ENCODE peak calls at places on chromosomes 2 and 18, in six cellular contexts. I, L, U, S, F and H are unnamed samples.

GRCh38 chr18:56637897-56638231 is 528 bp downstream of the TXNL1 start:
- DNase-seq in I (no peak), L (no peak), U (no peak), S (no peak), F (peak; percentile 32), H (no peak)

GRCh38 chr2:59910176-59910575 is 643.3 kb downstream of the BCL11A start:
- DNase-seq in I (no peak), L (no peak), U (no peak), S (no peak), F (no peak), H (no peak)

GRCh38 chr18:50401334-50401733 is 26.5 kb downstream of the SKA1 start:
- DNase-seq in I (no peak), L (no peak), U (no peak), S (no peak), F (no peak), H (no peak)

GRCh38 chr2:222753251-222753824 is 81.9 kb downstream of the MOGAT1 start:
- DNase-seq in I (no peak), L (peak; percentile 48), U (no peak), S (no peak), F (peak; percentile 81), H (peak; percentile 85)

GRCh38 chr2:179751184-179751809 is 110.1 kb downstream of the ZNF385B start:
- DNase-seq in I (no peak), L (no peak), U (peak; percentile 23), S (no peak), F (peak; percentile 74), H (peak; percentile 38)

GRCh38 chr2:45729753-45730512 is 78.5 kb downstream of the PRKCE start:
- DNase-seq in I (no peak), L (no peak), U (peak; percentile 68), S (no peak), F (no peak), H (no peak)

GRCh38 chr2:56287974-56288373 is 104.2 kb downstream of the CCDC85A start:
- DNase-seq in I (no peak), L (peak; percentile 43), U (no peak), S (no peak), F (peak; percentile 28), H (no peak)

GRCh38 chr2:144234115-144234772 is 285.7 kb downstream of the ZEB2 start:
- DNase-seq in I (no peak), L (no peak), U (no peak), S (no peak), F (no peak), H (peak; percentile 8)

GRCh38 chr2:172270278-172271079 is 156.9 kb upstream of the ITGA6 start:
- DNase-seq in I (no peak), L (no peak), U (no peak), S (peak; percentile 23), F (no peak), H (no peak)

GRCh38 chr2:150487537-150488429 is at the start of gene RND3:
- DNase-seq in I (no peak), L (peak; percentile 96), U (no peak), S (no peak), F (peak; percentile 100), H (peak; percentile 99)

GRCh38 chr2:235043762-235044500 is 92.1 kb downstream of the SH3BP4 start:
- DNase-seq in I (no peak), L (no peak), U (no peak), S (no peak), F (no peak), H (no peak)

GRCh38 chr2:96823203-96823602 is 7.1 kb downstream of the CNNM3 start:
- DNase-seq in I (no peak), L (no peak), U (no peak), S (no peak), F (no peak), H (peak; percentile 26)

GRCh38 chr2:218325566-218326160 is 31.0 kb upstream of the CATIP start:
- DNase-seq in I (no peak), L (no peak), U (no peak), S (no peak), F (no peak), H (no peak)

GRCh38 chr2:74250189-74250631 is 51.8 kb downstream of the MTHFD2 start:
- DNase-seq in I (no peak), L (peak; percentile 35), U (peak; percentile 25), S (peak; percentile 65), F (peak; percentile 73), H (peak; percentile 20)

GRCh38 chr2:20649586-20650375 is 1.1 kb downstream of the HS1BP3 start:
- DNase-seq in I (no peak), L (no peak), U (no peak), S (no peak), F (no peak), H (peak; percentile 36)

GRCh38 chr2:96591054-96591453 is 47.1 kb downstream of the KANSL3 start:
- DNase-seq in I (no peak), L (no peak), U (no peak), S (no peak), F (no peak), H (no peak)

GRCh38 chr18:57846258-57846657 is 43.1 kb upstream of the ATP8B1 start:
- DNase-seq in I (no peak), L (peak; percentile 78), U (no peak), S (no peak), F (peak; percentile 71), H (no peak)

GRCh38 chr2:55885129-55885943 is 38.2 kb downstream of the EFEMP1 start:
- DNase-seq in I (no peak), L (peak; percentile 90), U (no peak), S (no peak), F (peak; percentile 92), H (peak; percentile 85)

GRCh38 chr2:145835665-145836064 is 1315.7 kb upstream of the ZEB2 start:
- DNase-seq in I (no peak), L (no peak), U (no peak), S (no peak), F (no peak), H (no peak)

GRCh38 chr2:50401772-50402653 is 629.9 kb downstream of the NRXN1 start:
- DNase-seq in I (no peak), L (no peak), U (peak; percentile 42), S (no peak), F (peak; percentile 62), H (no peak)

GRCh38 chr2:151297882-151298281 is 8.4 kb upstream of the NMI start:
- DNase-seq in I (no peak), L (no peak), U (peak; percentile 75), S (no peak), F (no peak), H (no peak)

GRCh38 chr18:36075862-36076587 is 8.7 kb upstream of the RPRD1A start:
- DNase-seq in I (no peak), L (no peak), U (peak; percentile 5), S (no peak), F (peak; percentile 87), H (peak; percentile 88)

GRCh38 chr2:170265321-170265720 is 87.4 kb downstream of the MYO3B start:
- DNase-seq in I (no peak), L (no peak), U (no peak), S (no peak), F (no peak), H (no peak)

GRCh38 chr18:77650799-77651385 is 401.2 kb downstream of the GALR1 start:
- DNase-seq in I (peak; percentile 28), L (peak; percentile 75), U (peak; percentile 22), S (peak; percentile 56), F (no peak), H (no peak)

GRCh38 chr18:33577688-33578370 is at the start of gene ASXL3:
- DNase-seq in I (no peak), L (peak; percentile 34), U (no peak), S (no peak), F (peak; percentile 62), H (peak; percentile 1)

GRCh38 chr2:205865794-205866490 is 183.6 kb downstream of the NRP2 start:
- DNase-seq in I (no peak), L (peak; percentile 53), U (no peak), S (no peak), F (peak; percentile 30), H (no peak)